ENCODE peak calls at places on chromosome 19, in four cellular contexts. X is H9, T is IMR-90, S is H1. V is an unnamed sample.

GRCh38 chr19:17097593-17098126 is 22.1 kb downstream of the MYO9B start:
- DNase-seq in S (no peak), T (peak), X (no peak), V (peak)

GRCh38 chr19:35107541-35107939 is 8.1 kb upstream of the FXYD3 start:
- DNase-seq in T (no peak), S (no peak), X (no peak), V (no peak)

GRCh38 chr19:42466521-42467436 is 24.0 kb upstream of the CXCL17 start:
- DNase-seq in S (no peak), X (no peak), T (no peak), V (no peak)

GRCh38 chr19:47240996-47241918 is 10.3 kb upstream of the BBC3 start:
- DNase-seq in T (peak), S (peak), X (peak), V (peak)

GRCh38 chr19:29988351-29988750 is 46.3 kb downstream of the URI1 start:
- DNase-seq in S (no peak), X (peak), T (no peak), V (peak)

GRCh38 chr19:17079710-17080440 is 4.3 kb downstream of the MYO9B start:
- DNase-seq in X (no peak), S (no peak), T (peak), V (no peak)

GRCh38 chr19:11138659-11139526 is 16.7 kb downstream of the SPC24 start:
- DNase-seq in S (no peak), T (peak), X (peak), V (peak)

GRCh38 chr19:5020368-5020767 is 51.5 kb downstream of the KDM4B start:
- DNase-seq in S (no peak), X (no peak), T (no peak), V (no peak)

GRCh38 chr19:29206453-29206852 is 6.5 kb downstream of the UQCRFS1 start:
- DNase-seq in X (no peak), T (no peak), S (no peak), V (peak)

GRCh38 chr19:3176715-3177501 is 1.7 kb upstream of the S1PR4 start:
- DNase-seq in T (peak), S (no peak), X (peak), V (peak)

GRCh38 chr19:41700381-41701195 is 7.8 kb upstream of the CEACAM5 start:
- DNase-seq in S (no peak), T (no peak), X (peak), V (no peak)

GRCh38 chr19:33175886-33176669 is 18.1 kb upstream of the LRP3 start:
- DNase-seq in T (peak), X (no peak), S (no peak), V (peak)

GRCh38 chr19:33849551-33850147 is 53.0 kb downstream of the KCTD15 start:
- DNase-seq in X (no peak), S (no peak), T (no peak), V (no peak)

GRCh38 chr19:6209233-6209632 is 70.5 kb downstream of the MLLT1 start:
- DNase-seq in T (no peak), X (no peak), S (no peak), V (no peak)

GRCh38 chr19:55087542-55087935 is 11.9 kb downstream of the EPS8L1 start:
- DNase-seq in X (no peak), T (peak), S (no peak), V (no peak)

GRCh38 chr19:13430790-13431582 is 75.3 kb downstream of the CACNA1A start:
- DNase-seq in X (peak), S (no peak), T (peak), V (peak)

GRCh38 chr19:10191347-10191746 is 3.4 kb downstream of the DNMT1 start:
- DNase-seq in S (no peak), X (no peak), T (peak), V (no peak)

GRCh38 chr19:1259206-1259872 is 9.8 kb upstream of the CIRBP start:
- DNase-seq in T (peak), S (no peak), X (peak), V (peak)

GRCh38 chr19:46975918-46976782 is 43.5 kb upstream of the NPAS1 start:
- DNase-seq in X (peak), S (peak), T (peak), V (peak)

GRCh38 chr19:48543121-48543710 is 8.8 kb upstream of the SULT2B1 start:
- DNase-seq in S (no peak), X (peak), T (peak), V (peak)

GRCh38 chr19:21568816-21569496 is 63.6 kb downstream of the ZNF429 start:
- DNase-seq in T (peak), X (no peak), S (no peak), V (no peak)

GRCh38 chr19:35045667-35046300 is 4.3 kb downstream of the HPN start:
- DNase-seq in S (no peak), X (peak), T (peak), V (peak)

GRCh38 chr19:17202249-17202648 is 12.9 kb upstream of the USE1 start:
- DNase-seq in S (no peak), T (no peak), X (no peak), V (no peak)

GRCh38 chr19:42250666-42251531 is 4.0 kb downstream of the ERF start:
- DNase-seq in S (no peak), X (no peak), T (peak), V (no peak)

GRCh38 chr19:1651061-1651547 is 1.3 kb downstream of the TCF3 start:
- DNase-seq in T (peak), X (no peak), S (no peak), V (peak)

GRCh38 chr19:43467730-43468129 is 2.3 kb upstream of the LYPD3 start:
- DNase-seq in X (no peak), S (no peak), T (peak), V (no peak)

GRCh38 chr19:2774953-2775555 is 8.0 kb downstream of the SGTA start:
- DNase-seq in X (no peak), T (no peak), S (no peak), V (no peak)

GRCh38 chr19:662207-662961 is 630 bp downstream of the RNF126 start:
- DNase-seq in T (peak), X (no peak), S (no peak), V (peak)

GRCh38 chr19:29836409-29836825 is 24.6 kb downstream of the CCNE1 start:
- DNase-seq in S (no peak), X (no peak), T (no peak), V (no peak)

GRCh38 chr19:16034180-16034579 is 42.1 kb upstream of the TPM4 start:
- DNase-seq in T (no peak), S (no peak), X (no peak), V (no peak)

GRCh38 chr19:33456845-33457220 is 64.8 kb downstream of the PEPD start:
- DNase-seq in T (no peak), X (no peak), S (no peak), V (no peak)

GRCh38 chr19:17671906-17672305 is 16.2 kb downstream of the UNC13A start:
- DNase-seq in S (no peak), T (peak), X (peak), V (peak)

GRCh38 chr19:16142032-16142580 is 1.4 kb upstream of the HSH2D start:
- DNase-seq in X (no peak), T (no peak), S (no peak), V (no peak)

GRCh38 chr19:2237051-2237868 is 636 bp downstream of the SF3A2 start:
- DNase-seq in S (no peak), T (no peak), X (no peak), V (no peak)

GRCh38 chr19:31112158-31112557 is 237.1 kb downstream of the TSHZ3 start:
- DNase-seq in T (no peak), S (no peak), X (no peak), V (no peak)
- H3K56ac ChIP-seq in T (no peak), S (no peak), X (no peak), V (no peak)

DNA sequence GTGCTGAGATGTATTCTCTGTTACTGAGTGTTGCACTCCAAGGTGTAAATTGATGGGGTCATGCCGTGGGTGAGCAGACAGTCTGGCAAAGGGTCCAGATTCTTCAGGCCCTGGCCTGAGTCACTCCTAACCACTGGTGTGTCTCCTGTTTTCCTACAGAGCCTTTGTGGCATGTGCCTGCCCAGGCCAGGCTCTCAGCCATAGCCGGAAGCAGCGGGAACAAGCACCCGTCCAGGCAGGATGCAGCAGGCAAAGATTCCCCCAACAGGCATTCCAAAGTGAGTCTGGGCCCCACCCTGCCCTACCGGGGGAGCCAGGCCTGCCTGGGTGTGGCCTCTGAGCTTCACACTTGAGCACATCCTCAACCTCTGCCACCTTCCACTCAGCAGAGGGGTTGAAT is 61.9 kb downstream of the DPF1 start:
- DNase-seq in X (no peak), S (no peak), T (no peak), V (no peak)
- H3K56ac ChIP-seq in X (no peak), S (no peak), T (no peak), V (no peak)

GRCh38 chr19:40614595-40615411 is 13.6 kb downstream of the LTBP4 start:
- DNase-seq in S (no peak), T (peak), X (peak), V (peak)

GRCh38 chr19:40617961-40618360 is 16.8 kb downstream of the LTBP4 start:
- DNase-seq in T (no peak), S (no peak), X (no peak), V (no peak)

GRCh38 chr19:40616941-40617340 is 15.8 kb downstream of the LTBP4 start:
- DNase-seq in X (no peak), T (no peak), S (no peak), V (no peak)

GRCh38 chr19:40613669-40614594 is 12.8 kb downstream of the LTBP4 start:
- DNase-seq in X (peak), S (no peak), T (peak), V (peak)

GRCh38 chr19:40616178-40616577 is 15.0 kb downstream of the LTBP4 start:
- DNase-seq in X (no peak), T (no peak), S (no peak), V (no peak)
- H3K56ac ChIP-seq in X (no peak), T (no peak), S (no peak), V (peak)

GRCh38 chr19:8615022-8615421 is 4.5 kb upstream of the ADAMTS10 start:
- DNase-seq in T (peak), X (no peak), S (no peak), V (no peak)
- H3K56ac ChIP-seq in T (no peak), X (no peak), S (no peak), V (no peak)

V was measured in mesendoderm.